ENCODE peak calls at places on chromosome 20, in four cellular contexts. One of them, this sample, is unnamed.

GRCh38 chr20:25054995-25055629 is 2.8 kb downstream of the ACSS1 start:
- DNase-seq in heart left ventricle: no peak
- DNase-seq in GM12892: no peak
- DNase-seq in IMR-90: peak; percentile 13
- DNase-seq in this sample: peak; percentile 17

GRCh38 chr20:62359491-62360121 is 7.5 kb downstream of the LAMA5 start:
- DNase-seq in heart left ventricle: peak; percentile 73
- DNase-seq in GM12892: no peak
- DNase-seq in IMR-90: no peak
- DNase-seq in this sample: peak; percentile 55

GRCh38 chr20:47293524-47294157 is 62.9 kb downstream of the ZMYND8 start:
- DNase-seq in heart left ventricle: no peak
- DNase-seq in GM12892: no peak
- DNase-seq in IMR-90: no peak
- DNase-seq in this sample: no peak

GRCh38 chr20:53660947-53661381 is 67.3 kb upstream of the ZNF217 start:
- DNase-seq in heart left ventricle: no peak
- DNase-seq in GM12892: no peak
- DNase-seq in IMR-90: peak; percentile 9
- DNase-seq in this sample: no peak

GRCh38 chr20:45037050-45037449 is 63.9 kb downstream of the KCNS1 start:
- DNase-seq in heart left ventricle: no peak
- DNase-seq in GM12892: no peak
- DNase-seq in IMR-90: peak; percentile 63
- DNase-seq in this sample: no peak

GRCh38 chr20:42915081-42915480 is 274.6 kb downstream of the PTPRT start:
- DNase-seq in heart left ventricle: no peak
- DNase-seq in GM12892: no peak
- DNase-seq in IMR-90: no peak
- DNase-seq in this sample: no peak

GRCh38 chr20:8020314-8021079 is 936 bp upstream of the TMX4 start:
- DNase-seq in heart left ventricle: no peak
- DNase-seq in GM12892: no peak
- DNase-seq in IMR-90: no peak
- DNase-seq in this sample: no peak

GRCh38 chr20:35776513-35777101 is 4.8 kb downstream of the PHF20 start:
- DNase-seq in heart left ventricle: no peak
- DNase-seq in GM12892: no peak
- DNase-seq in IMR-90: peak; percentile 55
- DNase-seq in this sample: peak; percentile 29

GRCh38 chr20:57156050-57156770 is 110.2 kb downstream of the BMP7 start:
- DNase-seq in heart left ventricle: no peak
- DNase-seq in GM12892: no peak
- DNase-seq in IMR-90: no peak
- DNase-seq in this sample: no peak

GRCh38 chr20:8856668-8857067 is 212.2 kb upstream of the PLCB4 start:
- DNase-seq in heart left ventricle: no peak
- DNase-seq in GM12892: no peak
- DNase-seq in IMR-90: no peak
- DNase-seq in this sample: no peak

GRCh38 chr20:51985013-51985415 is 182.7 kb upstream of the SALL4 start:
- DNase-seq in heart left ventricle: no peak
- DNase-seq in GM12892: no peak
- DNase-seq in IMR-90: peak; percentile 96
- DNase-seq in this sample: no peak

GRCh38 chr20:32457476-32457986 is 99.4 kb downstream of the ASXL1 start:
- DNase-seq in heart left ventricle: peak; percentile 75
- DNase-seq in GM12892: peak; percentile 75
- DNase-seq in IMR-90: peak; percentile 56
- DNase-seq in this sample: peak; percentile 89

GRCh38 chr20:36341331-36342020 is 35.3 kb downstream of the DLGAP4 start:
- DNase-seq in heart left ventricle: peak; percentile 26
- DNase-seq in GM12892: no peak
- DNase-seq in IMR-90: no peak
- DNase-seq in this sample: no peak

GRCh38 chr20:63164681-63165537 is 51.0 kb downstream of the YTHDF1 start:
- DNase-seq in heart left ventricle: peak; percentile 43
- DNase-seq in GM12892: no peak
- DNase-seq in IMR-90: no peak
- DNase-seq in this sample: peak; percentile 54

GRCh38 chr20:42472198-42472597 is 717.5 kb downstream of the PTPRT start:
- DNase-seq in heart left ventricle: no peak
- DNase-seq in GM12892: no peak
- DNase-seq in IMR-90: no peak
- DNase-seq in this sample: peak; percentile 56

GRCh38 chr20:19909696-19910095 is 107.5 kb upstream of the NAA20 start:
- DNase-seq in heart left ventricle: peak; percentile 86
- DNase-seq in GM12892: no peak
- DNase-seq in IMR-90: no peak
- DNase-seq in this sample: no peak

GRCh38 chr20:63183422-63184146 is 32.3 kb downstream of the YTHDF1 start:
- DNase-seq in heart left ventricle: no peak
- DNase-seq in GM12892: peak; percentile 67
- DNase-seq in IMR-90: no peak
- DNase-seq in this sample: peak; percentile 26

GRCh38 chr20:59752704-59753460 is 148.5 kb downstream of the PHACTR3 start:
- DNase-seq in heart left ventricle: no peak
- DNase-seq in GM12892: peak; percentile 45
- DNase-seq in IMR-90: no peak
- DNase-seq in this sample: no peak

DNA sequence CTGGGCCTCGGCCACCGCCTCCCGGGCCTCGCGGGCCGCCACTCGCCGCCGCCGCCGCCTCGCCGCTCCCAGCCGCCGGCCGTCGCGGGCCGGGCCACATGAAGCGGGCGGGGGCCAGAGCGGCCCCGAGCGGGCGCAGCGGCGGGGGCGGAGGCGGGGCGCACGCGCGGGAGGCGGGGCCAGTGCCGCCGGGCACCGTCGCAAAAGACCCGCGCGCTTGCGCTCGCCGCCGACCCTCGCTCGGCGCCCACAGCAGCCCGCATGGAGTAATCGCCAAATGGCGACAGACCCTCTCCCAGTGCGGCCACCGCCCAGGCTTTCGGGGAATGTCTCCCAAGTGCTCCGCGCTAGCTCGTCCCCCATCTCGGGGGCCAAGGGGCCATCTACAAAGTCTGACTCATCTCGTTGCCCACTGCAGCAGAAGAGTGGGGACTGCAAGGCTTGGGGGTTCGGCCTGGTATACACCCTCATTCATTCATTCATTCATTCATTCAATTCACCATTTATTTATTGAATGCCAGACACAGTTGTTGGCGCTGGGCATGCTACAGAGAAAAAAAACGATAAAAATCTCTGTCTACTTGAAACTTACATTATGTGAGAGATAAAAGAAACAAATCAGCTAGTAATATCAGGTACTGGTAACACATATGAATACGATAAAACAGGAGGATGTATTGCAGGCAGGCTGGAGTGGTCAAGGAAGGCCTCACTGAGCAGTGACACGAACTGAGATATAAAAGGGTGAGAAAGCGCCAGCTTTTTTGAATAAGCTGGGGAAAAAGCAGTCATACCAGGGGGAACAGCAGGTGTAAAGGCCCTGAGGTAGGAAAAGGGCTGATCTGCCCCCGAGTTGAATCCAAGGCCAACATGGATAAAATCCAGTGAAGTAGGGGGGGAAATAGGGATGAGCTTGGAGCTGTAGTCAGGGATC is at the start of gene B4GALT5:
- DNase-seq in heart left ventricle: peak; percentile 88
- DNase-seq in GM12892: peak; percentile 66
- DNase-seq in IMR-90: peak; percentile 72
- DNase-seq in this sample: peak; percentile 71
- TF ChIP-seq POLR2A in heart left ventricle: peak; percentile 41
- TF ChIP-seq POLR2A in GM12892: peak; percentile 52
- TF ChIP-seq POLR2A in IMR-90: no peak
- TF ChIP-seq POLR2A in this sample: no peak

DNA sequence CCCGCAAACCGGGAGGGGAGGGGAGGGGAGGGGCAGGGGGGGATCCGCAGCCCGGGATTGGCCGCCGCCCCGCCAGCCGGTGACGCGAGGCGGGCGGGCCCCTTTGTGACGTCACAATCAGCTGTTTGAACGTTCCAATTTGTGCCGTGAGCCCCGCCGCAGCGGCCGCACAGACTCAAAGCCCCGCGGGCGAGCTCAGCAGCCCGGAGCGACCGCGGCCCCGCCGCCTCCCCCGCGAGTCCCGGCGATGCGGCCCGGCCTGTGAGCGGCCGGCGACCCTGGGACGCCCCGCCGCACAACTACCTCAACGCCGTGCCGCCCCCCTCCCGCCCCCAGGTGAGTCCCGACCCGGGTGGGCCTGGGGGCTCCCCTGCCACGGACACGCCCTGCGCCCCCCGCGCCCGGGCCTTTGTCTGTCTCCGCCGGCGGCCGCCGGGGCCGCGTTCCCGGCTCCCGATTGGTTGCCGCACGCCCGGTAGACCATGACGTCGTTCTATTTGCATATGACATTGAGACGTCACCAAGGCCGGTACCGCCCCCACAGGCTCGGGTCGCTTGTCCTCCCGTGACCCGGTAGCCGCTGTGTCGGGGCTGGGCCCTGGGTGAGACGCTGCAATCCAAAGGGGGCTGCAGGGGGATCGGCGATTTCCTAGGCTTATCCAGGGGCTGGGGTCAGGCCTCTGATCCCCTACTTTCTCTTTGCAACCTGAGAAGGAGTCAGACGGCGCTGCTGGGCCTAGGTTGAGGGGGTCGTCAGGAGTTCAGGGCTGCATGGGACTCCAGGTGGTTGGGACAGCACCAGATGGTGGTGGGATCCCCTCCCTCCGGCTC is at the start of gene TP53INP2:
- DNase-seq in heart left ventricle: peak; percentile 95
- DNase-seq in GM12892: peak; percentile 75
- DNase-seq in IMR-90: peak; percentile 91
- DNase-seq in this sample: peak; percentile 98
- TF ChIP-seq POLR2A in heart left ventricle: peak; percentile 94
- TF ChIP-seq POLR2A in GM12892: peak; percentile 40
- TF ChIP-seq POLR2A in IMR-90: peak; percentile 96
- TF ChIP-seq POLR2A in this sample: peak; percentile 2

GRCh38 chr20:3820048-3820900 is at the start of gene AP5S1:
- DNase-seq in heart left ventricle: peak; percentile 98
- DNase-seq in GM12892: peak; percentile 89
- DNase-seq in IMR-90: peak; percentile 96
- DNase-seq in this sample: peak; percentile 100
- TF ChIP-seq POLR2A in heart left ventricle: peak; percentile 61
- TF ChIP-seq POLR2A in GM12892: peak; percentile 90
- TF ChIP-seq POLR2A in IMR-90: peak; percentile 90
- TF ChIP-seq POLR2A in this sample: peak; percentile 86

DNA sequence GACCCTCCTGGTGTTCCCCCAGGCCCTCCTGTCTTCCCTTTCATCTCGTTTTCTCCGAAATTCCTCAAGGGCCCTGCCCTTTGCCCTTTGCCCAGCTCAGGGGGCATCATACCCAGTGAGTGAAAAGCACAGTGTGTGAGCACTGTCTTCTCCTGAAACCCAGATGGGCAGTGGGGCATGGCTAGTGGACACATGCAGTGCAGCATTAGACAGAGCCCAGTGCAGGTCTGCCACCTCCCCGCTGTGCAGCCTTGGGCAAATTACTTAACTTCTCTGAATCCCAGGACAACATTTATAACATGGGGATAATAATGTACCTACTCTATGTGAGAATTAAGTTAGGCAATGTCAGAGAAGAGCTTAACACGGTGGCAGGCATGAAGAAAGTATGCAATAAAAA is 1.3 kb downstream of the PRND start:
- DNase-seq in heart left ventricle: no peak
- DNase-seq in GM12892: no peak
- DNase-seq in IMR-90: no peak
- DNase-seq in this sample: no peak
- TF ChIP-seq POLR2A in heart left ventricle: no peak
- TF ChIP-seq POLR2A in GM12892: no peak
- TF ChIP-seq POLR2A in IMR-90: no peak
- TF ChIP-seq POLR2A in this sample: no peak

DNA sequence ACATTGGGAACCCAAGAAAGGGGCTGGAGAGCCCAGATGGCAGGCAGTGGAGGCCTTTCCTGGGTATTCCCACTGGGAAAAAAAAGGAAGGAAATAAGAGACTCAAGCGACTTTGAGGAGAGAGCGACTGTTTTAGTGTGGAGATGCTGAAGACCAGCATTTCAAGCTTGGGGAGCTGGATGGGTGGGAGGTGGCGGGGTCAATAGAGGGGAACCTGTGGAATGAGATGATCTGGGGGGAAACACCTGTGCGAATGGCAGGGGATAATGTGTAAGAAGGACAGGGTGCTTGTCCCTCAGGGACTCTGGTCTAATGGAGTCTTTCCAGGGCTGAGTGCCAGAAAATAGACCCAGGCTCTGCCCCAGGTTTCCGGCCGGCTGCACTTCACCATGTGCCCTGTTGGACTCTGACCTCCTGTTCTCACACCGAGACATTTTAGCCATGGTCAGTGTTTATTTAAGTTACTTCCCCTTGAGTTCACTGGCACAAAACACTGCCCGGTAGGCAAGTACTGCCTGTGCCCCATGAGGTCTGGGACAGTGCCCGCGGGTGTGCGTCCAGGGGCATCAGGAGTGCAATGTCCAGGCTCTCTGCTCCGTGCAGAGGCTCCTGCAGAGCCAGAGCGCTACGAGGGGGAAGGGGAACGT is 50.4 kb upstream of the NKX2-2 start:
- DNase-seq in heart left ventricle: no peak
- DNase-seq in GM12892: no peak
- DNase-seq in IMR-90: no peak
- DNase-seq in this sample: no peak
- TF ChIP-seq POLR2A in heart left ventricle: no peak
- TF ChIP-seq POLR2A in GM12892: no peak
- TF ChIP-seq POLR2A in IMR-90: no peak
- TF ChIP-seq POLR2A in this sample: no peak

GRCh38 chr20:1376007-1376406 is 16.8 kb downstream of the FKBP1A start:
- DNase-seq in heart left ventricle: no peak
- DNase-seq in GM12892: no peak
- DNase-seq in IMR-90: no peak
- DNase-seq in this sample: peak; percentile 49

GRCh38 chr20:1375515-1375914 is 17.3 kb downstream of the FKBP1A start:
- DNase-seq in heart left ventricle: no peak
- DNase-seq in GM12892: no peak
- DNase-seq in IMR-90: peak; percentile 93
- DNase-seq in this sample: no peak

GRCh38 chr20:1376453-1377270 is 16.2 kb downstream of the FKBP1A start:
- DNase-seq in heart left ventricle: no peak
- DNase-seq in GM12892: no peak
- DNase-seq in IMR-90: no peak
- DNase-seq in this sample: peak; percentile 40

GRCh38 chr20:1377984-1378742 is 14.7 kb downstream of the FKBP1A start:
- DNase-seq in heart left ventricle: no peak
- DNase-seq in GM12892: no peak
- DNase-seq in IMR-90: peak; percentile 67
- DNase-seq in this sample: no peak

GRCh38 chr20:1377341-1377871 is 15.4 kb downstream of the FKBP1A start:
- DNase-seq in heart left ventricle: no peak
- DNase-seq in GM12892: no peak
- DNase-seq in IMR-90: no peak
- DNase-seq in this sample: no peak
- TF ChIP-seq POLR2A in heart left ventricle: no peak
- TF ChIP-seq POLR2A in GM12892: peak; percentile 50
- TF ChIP-seq POLR2A in IMR-90: no peak
- TF ChIP-seq POLR2A in this sample: no peak

This sample was measured in upper lobe of left lung.